ENCODE peak calls at places on chromosome 10, in four cellular contexts. U is AG10803, K is lower lobe of right lung, G is WTC11. X is an unnamed sample.

GRCh38 chr10:72162978-72163377 is 52.8 kb upstream of the ANAPC16 start:
- DNase-seq in U (peak), K (no peak), G (no peak), X (peak)

GRCh38 chr10:95742529-95742884 is 13.5 kb upstream of the ENTPD1 start:
- DNase-seq in U (no peak), K (no peak), G (no peak), X (no peak)

GRCh38 chr10:8758029-8758428 is 703.5 kb downstream of the GATA3 start:
- DNase-seq in U (no peak), K (no peak), G (no peak), X (no peak)

GRCh38 chr10:101067356-101068083 is 5.7 kb downstream of the KAZALD1 start:
- DNase-seq in U (peak), K (peak), G (peak), X (peak)

GRCh38 chr10:131933016-131933694 is 32.3 kb downstream of the PPP2R2D start:
- DNase-seq in U (no peak), K (no peak), G (no peak), X (no peak)

GRCh38 chr10:90418869-90419652 is 438.8 kb downstream of the HTR7 start:
- DNase-seq in U (no peak), K (no peak), G (no peak), X (no peak)

GRCh38 chr10:77974396-77975074 is 48.0 kb upstream of the DLG5 start:
- DNase-seq in U (peak), K (no peak), G (peak), X (no peak)

GRCh38 chr10:78664929-78665525 is 403.7 kb upstream of the ZMIZ1 start:
- DNase-seq in U (peak), K (no peak), G (no peak), X (no peak)

GRCh38 chr10:59393349-59393748 is 31.0 kb upstream of the FAM13C start:
- DNase-seq in U (peak), K (no peak), G (no peak), X (no peak)

GRCh38 chr10:85548038-85548437 is 818.6 kb downstream of the GRID1 start:
- DNase-seq in U (peak), K (no peak), G (no peak), X (no peak)

GRCh38 chr10:22252286-22252800 is 34.5 kb upstream of the EBLN1 start:
- DNase-seq in U (peak), K (peak), G (peak), X (no peak)

GRCh38 chr10:114801411-114801813 is 20.2 kb upstream of the FHIP2A start:
- DNase-seq in U (no peak), K (no peak), G (no peak), X (no peak)

GRCh38 chr10:690227-691161 is 1.0 kb upstream of the DIP2C start:
- DNase-seq in U (peak), K (no peak), G (no peak), X (no peak)

GRCh38 chr10:59283456-59284082 is 78.8 kb downstream of the FAM13C start:
- DNase-seq in U (peak), K (no peak), G (no peak), X (no peak)

GRCh38 chr10:127907411-127908105 is 655 bp downstream of the PTPRE start:
- DNase-seq in U (peak), K (peak), G (peak), X (no peak)

GRCh38 chr10:107656932-107657331 is 492.4 kb upstream of the SORCS1 start:
- DNase-seq in U (no peak), K (no peak), G (no peak), X (no peak)

GRCh38 chr10:133133471-133134231 is 26.4 kb upstream of the KNDC1 start:
- DNase-seq in U (no peak), K (peak), G (no peak), X (no peak)

GRCh38 chr10:35172574-35172973 is 45.9 kb downstream of the CREM start:
- DNase-seq in U (peak), K (no peak), G (no peak), X (no peak)

GRCh38 chr10:117646718-117647117 is 104.2 kb downstream of the EMX2 start:
- DNase-seq in U (no peak), K (no peak), G (no peak), X (no peak)

GRCh38 chr10:30456262-30456661 is 22.3 kb downstream of the MAP3K8 start:
- DNase-seq in U (no peak), K (no peak), G (no peak), X (no peak)

GRCh38 chr10:111766464-111766863 is 417.1 kb downstream of the GPAM start:
- DNase-seq in U (no peak), K (no peak), G (no peak), X (no peak)

GRCh38 chr10:102452672-102453340 is 1.5 kb upstream of the C10orf95 start:
- DNase-seq in U (peak), K (peak), G (no peak), X (no peak)

GRCh38 chr10:4850400-4850799 is 24.4 kb downstream of the AKR1E2 start:
- DNase-seq in U (no peak), K (no peak), G (no peak), X (no peak)

GRCh38 chr10:63365976-63366765 is 99.6 kb downstream of the JMJD1C start:
- DNase-seq in U (peak), K (no peak), G (no peak), X (no peak)

GRCh38 chr10:29646960-29647431 is 12.2 kb upstream of the SVIL start:
- DNase-seq in U (peak), K (no peak), G (no peak), X (no peak)

GRCh38 chr10:31467791-31468535 is 148.9 kb downstream of the ZEB1 start:
- DNase-seq in U (no peak), K (peak), G (peak), X (no peak)

GRCh38 chr10:57986422-57986821 is 281.3 kb downstream of the IPMK start:
- DNase-seq in U (no peak), K (no peak), G (no peak), X (no peak)

GRCh38 chr10:132907901-132908620 is 34.3 kb downstream of the CFAP46 start:
- DNase-seq in U (no peak), K (no peak), G (peak), X (no peak)

GRCh38 chr10:53765311-53765710 is 992.7 kb upstream of the MBL2 start:
- DNase-seq in U (no peak), K (no peak), G (no peak), X (no peak)

GRCh38 chr10:73774637-73775036 is 7.2 kb upstream of the CHCHD1 start:
- DNase-seq in U (peak), K (no peak), G (no peak), X (peak)

GRCh38 chr10:59234814-59235429 is 58.5 kb downstream of the PHYHIPL start:
- DNase-seq in U (peak), K (no peak), G (no peak), X (no peak)

GRCh38 chr10:131855763-131856401 is 44.9 kb upstream of the PPP2R2D start:
- DNase-seq in U (no peak), K (peak), G (no peak), X (no peak)

GRCh38 chr10:95711492-95711891 is 17.8 kb upstream of the TCTN3 start:
- DNase-seq in U (no peak), K (no peak), G (no peak), X (no peak)

GRCh38 chr10:80185522-80186299 is 19.6 kb downstream of the ANXA11 start:
- DNase-seq in U (no peak), K (no peak), G (no peak), X (no peak)

GRCh38 chr10:15222511-15222910 is 54.0 kb upstream of the NMT2 start:
- DNase-seq in U (no peak), K (no peak), G (no peak), X (no peak)

DNA sequence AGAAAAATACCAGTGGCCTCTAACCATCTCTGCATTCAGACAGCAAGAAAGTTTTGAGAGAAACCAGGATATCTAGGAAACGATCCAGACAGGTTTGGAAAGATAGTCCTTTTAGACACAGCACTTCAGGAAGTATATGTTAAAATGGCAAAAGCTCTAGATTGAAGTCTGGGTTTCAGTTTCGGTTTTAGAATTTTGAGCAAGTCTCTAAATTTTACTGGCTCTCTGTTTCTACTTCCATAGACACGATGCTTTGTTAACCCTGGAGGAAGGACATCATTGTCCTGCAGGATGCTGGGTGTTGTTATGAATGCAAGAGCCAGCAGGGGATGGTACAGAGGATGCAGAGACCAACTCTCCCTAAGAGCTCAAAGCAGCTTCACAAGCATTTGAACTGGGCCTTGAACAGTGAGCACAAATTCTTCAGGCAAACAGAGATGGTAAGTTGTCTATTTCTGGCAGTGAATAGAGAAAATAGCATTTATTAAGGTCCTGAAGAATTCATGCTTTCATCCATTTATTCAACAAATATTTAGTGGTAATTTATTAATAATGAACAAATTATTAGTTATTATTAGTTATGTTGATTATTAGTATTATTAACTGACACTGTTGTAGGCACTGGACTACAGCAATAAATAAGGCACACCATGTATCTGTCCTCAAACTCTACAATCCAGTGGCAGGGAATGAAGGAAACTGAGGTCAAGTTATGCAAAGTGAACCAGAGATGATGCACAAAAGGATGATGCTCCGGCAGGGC is 152.7 kb upstream of the NRP1 start:
- DNase-seq in U (peak), K (no peak), G (no peak), X (no peak)
- TF ChIP-seq CTCF in U (peak), K (no peak), G (no peak), X (peak)

GRCh38 chr10:64385355-64385754 is 864.2 kb downstream of the REEP3 start:
- DNase-seq in U (no peak), K (no peak), G (peak), X (no peak)

GRCh38 chr10:64376169-64376568 is 855.0 kb downstream of the REEP3 start:
- DNase-seq in U (no peak), K (no peak), G (no peak), X (no peak)

GRCh38 chr10:64379898-64380297 is 858.7 kb downstream of the REEP3 start:
- DNase-seq in U (no peak), K (no peak), G (no peak), X (no peak)
- TF ChIP-seq CTCF in U (no peak), K (no peak), G (no peak), X (no peak)

GRCh38 chr10:42868530-42868929 is 85.9 kb downstream of the BMS1 start:
- DNase-seq in U (no peak), K (no peak), G (no peak), X (no peak)

GRCh38 chr10:42867571-42867970 is 85.0 kb downstream of the BMS1 start:
- DNase-seq in U (no peak), K (no peak), G (no peak), X (no peak)

GRCh38 chr10:42865716-42866114 is 83.1 kb downstream of the BMS1 start:
- DNase-seq in U (no peak), K (no peak), G (no peak), X (no peak)

GRCh38 chr10:42866115-42866995 is 83.8 kb downstream of the BMS1 start:
- DNase-seq in U (peak), K (peak), G (peak), X (peak)

GRCh38 chr10:42864575-42864974 is 82.0 kb downstream of the BMS1 start:
- DNase-seq in U (no peak), K (no peak), G (peak), X (no peak)
- TF ChIP-seq CTCF in U (peak), K (no peak), G (no peak), X (peak)

GRCh38 chr10:16519250-16519907 is 2.3 kb downstream of the C1QL3 start:
- DNase-seq in U (no peak), K (no peak), G (peak), X (no peak)

GRCh38 chr10:16520900-16521299 is 779 bp downstream of the C1QL3 start:
- DNase-seq in U (peak), K (no peak), G (peak), X (no peak)

GRCh38 chr10:16521311-16522016 is at the start of gene C1QL3:
- DNase-seq in U (peak), K (no peak), G (peak), X (no peak)

GRCh38 chr10:16519908-16520861 is 1.5 kb downstream of the C1QL3 start:
- DNase-seq in U (no peak), K (no peak), G (peak), X (no peak)

DNA sequence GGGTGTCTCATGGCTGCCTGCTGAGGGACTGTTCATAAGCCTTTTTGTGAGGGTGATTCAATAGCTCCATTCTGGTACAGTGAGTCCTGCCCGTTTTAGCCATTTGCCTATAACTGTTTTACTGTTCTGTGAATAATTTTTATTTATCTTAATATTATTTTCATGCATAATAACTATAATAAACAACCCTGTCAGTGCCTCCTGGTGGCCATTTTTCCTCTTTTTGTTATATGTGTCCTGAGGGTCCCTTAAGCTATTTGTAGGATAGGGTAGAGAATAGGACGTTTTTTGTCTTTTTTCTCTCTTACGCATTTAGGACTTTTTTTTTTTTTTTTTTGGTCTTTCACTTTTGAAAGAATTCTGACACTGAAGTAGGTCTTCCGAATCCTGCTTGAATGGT is 2.9 kb downstream of the C1QL3 start:
- DNase-seq in U (no peak), K (no peak), G (no peak), X (no peak)
- TF ChIP-seq CTCF in U (no peak), K (peak), G (no peak), X (peak)

GRCh38 chr10:68879628-68880027 is 21.5 kb upstream of the DDX50 start:
- DNase-seq in U (no peak), K (no peak), G (no peak), X (no peak)
- TF ChIP-seq CTCF in U (no peak), K (no peak), G (no peak), X (no peak)

DNA sequence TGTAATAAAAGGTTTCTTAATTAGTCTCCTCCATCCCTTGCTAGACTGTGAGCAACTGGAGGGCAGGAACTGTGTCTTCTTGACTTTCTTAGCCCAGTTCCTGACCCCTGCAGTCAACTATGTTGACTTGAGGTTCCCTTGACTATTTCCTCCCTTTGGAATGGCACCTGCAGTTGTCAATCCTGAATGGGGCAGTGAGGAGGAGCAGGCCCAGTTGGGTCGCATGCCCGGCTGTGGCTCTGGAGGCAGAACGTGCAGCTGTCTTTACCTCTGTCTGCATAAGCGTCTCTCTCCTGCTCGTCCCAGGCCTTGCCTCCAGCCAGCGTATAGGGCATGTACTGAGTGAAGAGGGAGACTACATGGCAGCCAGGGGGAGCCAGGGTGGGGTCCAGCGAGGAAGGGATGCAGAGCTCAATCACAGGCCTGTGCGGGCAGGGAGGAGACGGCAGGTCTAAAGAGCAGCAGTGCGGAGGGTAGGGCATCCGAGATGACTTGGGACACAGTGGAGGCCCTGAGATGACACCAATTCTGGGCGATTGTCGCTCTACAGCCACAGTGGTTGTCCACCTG is 26.8 kb downstream of the PYROXD2 start:
- DNase-seq in U (no peak), K (no peak), G (peak), X (no peak)
- TF ChIP-seq CTCF in U (no peak), K (no peak), G (no peak), X (no peak)

GRCh38 chr10:87659571-87660483 is at the start of gene PAPSS2:
- DNase-seq in U (peak), K (peak), G (peak), X (peak)
- TF ChIP-seq CTCF in U (no peak), K (no peak), G (no peak), X (peak)

GRCh38 chr10:20822825-20823224 is 74.3 kb downstream of the NEBL start:
- DNase-seq in U (no peak), K (no peak), G (no peak), X (no peak)
- TF ChIP-seq CTCF in U (no peak), K (no peak), G (no peak), X (no peak)

GRCh38 chr10:7397636-7398035 is 13.2 kb downstream of the SFMBT2 start:
- DNase-seq in U (no peak), K (no peak), G (no peak), X (no peak)

GRCh38 chr10:7401156-7401555 is 9.7 kb downstream of the SFMBT2 start:
- DNase-seq in U (no peak), K (no peak), G (no peak), X (no peak)

GRCh38 chr10:7401782-7402181 is 9.1 kb downstream of the SFMBT2 start:
- DNase-seq in U (no peak), K (no peak), G (no peak), X (no peak)

GRCh38 chr10:7399533-7399932 is 11.3 kb downstream of the SFMBT2 start:
- DNase-seq in U (no peak), K (no peak), G (no peak), X (no peak)

GRCh38 chr10:7400068-7400824 is 10.6 kb downstream of the SFMBT2 start:
- DNase-seq in U (no peak), K (no peak), G (no peak), X (no peak)
- TF ChIP-seq CTCF in U (no peak), K (no peak), G (no peak), X (no peak)

DNA sequence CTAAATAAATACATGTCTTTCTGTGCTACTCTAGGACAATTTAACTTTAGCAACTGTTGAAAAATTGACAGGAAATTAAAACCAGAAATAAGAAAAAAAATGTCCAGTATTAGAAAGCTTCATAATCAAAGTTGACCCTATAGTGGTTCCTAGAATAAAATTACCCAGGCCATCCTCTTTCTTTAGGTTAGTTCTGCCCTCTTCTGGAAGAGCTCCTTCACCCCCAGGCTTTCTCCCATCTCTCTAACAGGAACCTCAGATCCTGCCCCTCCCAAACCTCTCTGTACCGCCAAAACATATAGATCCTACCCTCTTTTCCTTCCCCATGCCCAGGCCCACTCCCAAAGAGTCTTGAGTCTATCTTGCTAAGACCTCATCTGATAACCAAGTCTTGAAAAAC is 159.4 kb upstream of the CDK1 start:
- DNase-seq in U (no peak), K (no peak), G (no peak), X (no peak)
- TF ChIP-seq CTCF in U (no peak), K (no peak), G (no peak), X (no peak)

X was measured in AG09319.